ENCODE peak calls at places on chromosomes 12 and 14, in eight cellular contexts. One of them, this sample, is unnamed.

GRCh38 chr12:55696141-55696540 is 11.6 kb downstream of the ITGA7 start:
- DNase-seq in adipocyte: no peak
- DNase-seq in neural crest cell: no peak
- DNase-seq in T-helper 17 cell: no peak
- DNase-seq in NCI-H1092: no peak
- DNase-seq in BJ: no peak
- DNase-seq in germinal center: no peak
- DNase-seq in NB4: no peak
- DNase-seq in this sample: no peak

GRCh38 chr12:29131539-29131938 is 17.5 kb upstream of the FAR2 start:
- DNase-seq in germinal center: no peak
- DNase-seq in T-helper 17 cell: no peak
- DNase-seq in NB4: peak
- DNase-seq in neural crest cell: no peak
- DNase-seq in NCI-H1092: no peak
- DNase-seq in BJ: no peak
- DNase-seq in adipocyte: peak
- DNase-seq in this sample: no peak

GRCh38 chr14:61296707-61297502 is 15.8 kb upstream of the TMEM30B start:
- DNase-seq in adipocyte: peak
- DNase-seq in NB4: peak
- DNase-seq in neural crest cell: no peak
- DNase-seq in germinal center: peak
- DNase-seq in NCI-H1092: peak
- DNase-seq in T-helper 17 cell: no peak
- DNase-seq in BJ: no peak
- DNase-seq in this sample: peak

GRCh38 chr12:88308825-88309224 is 166.7 kb downstream of the TMTC3 start:
- DNase-seq in T-helper 17 cell: no peak
- DNase-seq in BJ: peak
- DNase-seq in germinal center: no peak
- DNase-seq in NCI-H1092: no peak
- DNase-seq in NB4: no peak
- DNase-seq in adipocyte: peak
- DNase-seq in neural crest cell: no peak
- DNase-seq in this sample: no peak

GRCh38 chr12:80966001-80966400 is 28.3 kb upstream of the LIN7A start:
- DNase-seq in NCI-H1092: no peak
- DNase-seq in NB4: no peak
- DNase-seq in BJ: no peak
- DNase-seq in T-helper 17 cell: no peak
- DNase-seq in neural crest cell: no peak
- DNase-seq in adipocyte: no peak
- DNase-seq in germinal center: no peak
- DNase-seq in this sample: no peak

GRCh38 chr14:93792391-93792790 is 4.1 kb upstream of the PRIMA1 start:
- DNase-seq in BJ: no peak
- DNase-seq in germinal center: no peak
- DNase-seq in NCI-H1092: no peak
- DNase-seq in T-helper 17 cell: no peak
- DNase-seq in adipocyte: no peak
- DNase-seq in neural crest cell: no peak
- DNase-seq in NB4: no peak
- DNase-seq in this sample: no peak

GRCh38 chr12:122951979-122952892 is 14.0 kb downstream of the ABCB9 start:
- DNase-seq in germinal center: peak
- DNase-seq in NCI-H1092: peak
- DNase-seq in neural crest cell: peak
- DNase-seq in T-helper 17 cell: peak
- DNase-seq in adipocyte: peak
- DNase-seq in BJ: no peak
- DNase-seq in NB4: peak
- DNase-seq in this sample: peak

GRCh38 chr12:104006929-104007328 is 41.3 kb downstream of the TDG start:
- DNase-seq in neural crest cell: no peak
- DNase-seq in adipocyte: peak
- DNase-seq in BJ: peak
- DNase-seq in NB4: no peak
- DNase-seq in T-helper 17 cell: no peak
- DNase-seq in NCI-H1092: no peak
- DNase-seq in germinal center: no peak
- DNase-seq in this sample: no peak

GRCh38 chr14:32629146-32629545 is 300.0 kb downstream of the AKAP6 start:
- DNase-seq in T-helper 17 cell: no peak
- DNase-seq in NB4: no peak
- DNase-seq in BJ: no peak
- DNase-seq in NCI-H1092: no peak
- DNase-seq in germinal center: no peak
- DNase-seq in adipocyte: no peak
- DNase-seq in neural crest cell: no peak
- DNase-seq in this sample: no peak

GRCh38 chr14:68399971-68400370 is 392.9 kb downstream of the ZFP36L1 start:
- DNase-seq in T-helper 17 cell: no peak
- DNase-seq in neural crest cell: no peak
- DNase-seq in germinal center: no peak
- DNase-seq in NCI-H1092: no peak
- DNase-seq in adipocyte: no peak
- DNase-seq in BJ: no peak
- DNase-seq in NB4: no peak
- DNase-seq in this sample: no peak

GRCh38 chr14:76186318-76187027 is 34.8 kb downstream of the GPATCH2L start:
- DNase-seq in T-helper 17 cell: no peak
- DNase-seq in adipocyte: no peak
- DNase-seq in NCI-H1092: no peak
- DNase-seq in germinal center: no peak
- DNase-seq in BJ: no peak
- DNase-seq in neural crest cell: no peak
- DNase-seq in NB4: no peak
- DNase-seq in this sample: no peak